ENCODE peak calls at places on chromosomes 4 and X, in six cellular contexts. L is SJSA1, I is HL-60, D is mammary epithelial cell, N is heart left ventricle, C is endodermal cell. F is an unnamed sample. For H3K27me3, the result is how much of the 10 kb centered on the place peaks cover.

GRCh38 chr4:25993564-25994185 is 79.7 kb downstream of the SMIM20 start:
- DNase-seq in L (no peak), I (no peak), D (no peak), N (peak), C (peak), F (no peak)

GRCh38 chrX:109709129-109709631 is 23.9 kb downstream of the ACSL4 start:
- DNase-seq in L (no peak), I (peak), D (peak), N (no peak), C (no peak), F (no peak)

GRCh38 chrX:154730271-154730883 is 20.5 kb downstream of the GAB3 start:
- DNase-seq in L (no peak), I (no peak), D (no peak), N (peak), C (no peak), F (no peak)

GRCh38 chrX:110588164-110588563 is 207.5 kb downstream of the CHRDL1 start:
- DNase-seq in L (no peak), I (no peak), D (no peak), N (no peak), C (no peak), F (no peak)

GRCh38 chrX:7570432-7571009 is 272.4 kb upstream of the VCX start:
- DNase-seq in L (no peak), I (no peak), D (no peak), N (no peak), C (no peak), F (no peak)

GRCh38 chrX:103170216-103170615 is 44.7 kb upstream of the BEX4 start:
- DNase-seq in L (no peak), I (no peak), D (peak), N (no peak), C (no peak), F (no peak)

GRCh38 chr4:153748378-153748777 is 11.4 kb downstream of the RNF175 start:
- DNase-seq in L (no peak), I (no peak), D (peak), N (no peak), C (peak), F (no peak)

GRCh38 chr4:24260922-24261581 is 323.3 kb downstream of the DHX15 start:
- DNase-seq in L (no peak), I (no peak), D (no peak), N (no peak), C (no peak), F (no peak)

GRCh38 chr4:1177274-1178141 is 5.1 kb upstream of the SPON2 start:
- DNase-seq in L (no peak), I (no peak), D (peak), N (peak), C (no peak), F (no peak)

GRCh38 chr4:110211007-110211769 is 12.8 kb upstream of the ELOVL6 start:
- DNase-seq in L (no peak), I (no peak), D (peak), N (no peak), C (no peak), F (no peak)

GRCh38 chr4:94621491-94622080 is 136.2 kb upstream of the BMPR1B start:
- DNase-seq in L (no peak), I (peak), D (peak), N (no peak), C (no peak), F (no peak)

GRCh38 chrX:45712067-45712466 is 511.4 kb upstream of the DIPK2B start:
- DNase-seq in L (no peak), I (no peak), D (peak), N (no peak), C (no peak), F (no peak)

GRCh38 chrX:45714864-45715263 is 514.2 kb upstream of the DIPK2B start:
- DNase-seq in L (no peak), I (peak), D (peak), N (no peak), C (no peak), F (no peak)

GRCh38 chrX:45709381-45709780 is 508.7 kb upstream of the DIPK2B start:
- DNase-seq in L (no peak), I (no peak), D (peak), N (no peak), C (no peak), F (no peak)

GRCh38 chrX:45711231-45711630 is 510.6 kb upstream of the DIPK2B start:
- DNase-seq in L (peak), I (no peak), D (peak), N (no peak), C (no peak), F (no peak)

GRCh38 chrX:45710081-45710801 is 509.6 kb upstream of the DIPK2B start:
- DNase-seq in L (peak), I (no peak), D (peak), N (no peak), C (no peak), F (no peak)
- H3K27ac ChIP-seq in L (peak), I (no peak), D (peak), N (no peak), C (no peak), F (no peak)

DNA sequence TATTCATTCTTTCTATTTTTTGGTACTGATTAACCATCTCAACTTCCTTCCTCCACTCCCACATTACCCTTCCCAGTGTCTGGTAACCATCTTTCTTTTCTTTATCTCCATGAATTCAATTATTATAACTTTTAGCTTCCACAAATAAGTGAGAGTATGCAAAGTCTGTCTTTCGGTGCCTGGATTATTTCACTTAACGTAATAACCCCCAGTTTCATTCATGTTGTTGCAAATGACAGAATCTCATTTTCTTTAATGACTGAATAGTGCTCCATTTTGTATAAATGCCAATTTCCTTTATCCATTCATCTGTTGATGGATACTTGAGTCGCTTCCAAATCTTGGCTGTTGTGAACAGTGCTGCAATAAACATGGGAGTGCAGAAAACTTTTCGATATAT is 940.4 kb downstream of the GLUD2 start:
- DNase-seq in L (no peak), I (no peak), D (no peak), N (no peak), C (no peak), F (no peak)
- H3K27me3 ChIP-seq in L (under half), I (under half), D (under half), N (under half), C (under half), F (under half)

DNA sequence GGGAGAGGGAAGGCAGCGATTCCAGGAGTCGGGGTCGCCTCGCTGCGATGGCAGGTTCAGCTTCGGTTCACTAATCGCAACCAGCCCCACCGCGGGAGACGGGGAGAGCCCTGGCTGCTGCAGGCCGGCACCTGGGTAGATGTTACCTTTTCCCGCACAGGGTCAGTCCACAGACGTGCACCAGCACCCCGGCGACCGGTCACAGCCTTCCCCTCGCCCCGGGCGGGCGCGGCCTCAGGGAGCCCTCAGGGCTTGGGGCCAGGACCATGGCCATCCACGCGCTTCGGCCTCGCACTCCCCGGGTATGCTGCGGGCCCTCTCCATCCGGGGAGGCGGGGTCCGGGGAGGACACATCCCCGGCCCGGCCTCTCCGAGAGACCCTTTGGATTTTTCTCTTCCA is 26.1 kb upstream of the EXOC1L start:
- DNase-seq in L (no peak), I (no peak), D (no peak), N (no peak), C (no peak), F (no peak)
- H3K4me3 ChIP-seq in L (no peak), I (no peak), D (no peak), N (peak), C (no peak), F (no peak)

DNA sequence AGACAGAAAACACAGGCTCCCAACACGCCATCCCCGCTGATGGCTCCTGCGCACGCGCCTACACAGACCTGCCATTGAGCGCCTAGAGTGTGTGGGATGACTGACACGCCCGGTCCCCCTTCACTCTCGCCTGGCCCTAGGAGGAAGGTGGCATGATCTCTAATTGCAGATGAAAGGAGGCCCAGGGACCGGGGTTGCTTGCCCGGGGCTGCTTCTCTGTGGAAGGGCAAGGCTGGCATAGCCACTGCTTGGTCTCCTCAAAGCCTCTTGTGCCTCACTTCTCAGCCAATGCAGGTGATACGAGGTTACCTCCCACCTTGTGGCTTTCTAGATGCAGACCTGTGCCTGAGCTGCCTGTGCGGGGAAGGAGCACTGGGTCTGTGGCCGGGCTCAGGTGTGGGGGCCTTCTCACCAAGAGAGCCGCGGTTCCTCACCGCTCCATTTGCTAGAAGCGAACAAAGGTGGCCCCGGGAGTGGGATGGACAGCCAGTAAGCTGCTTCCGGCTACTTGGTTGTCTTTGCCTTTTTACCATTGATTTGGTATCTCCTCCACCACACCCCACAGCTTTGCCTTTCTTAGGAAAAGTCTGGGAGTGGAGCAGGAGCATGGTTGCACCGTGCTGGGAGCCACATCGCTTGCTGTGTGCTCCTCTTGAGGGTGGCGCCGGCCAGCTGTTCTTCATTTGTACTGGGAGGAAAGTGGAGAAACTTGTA is 47.0 kb downstream of the TBC1D14 start:
- DNase-seq in L (no peak), I (no peak), D (no peak), N (peak), C (peak), F (no peak)
- H3K27ac ChIP-seq in L (no peak), I (no peak), D (no peak), N (no peak), C (no peak), F (no peak)

GRCh38 chrX:68417651-68418050 is 15.6 kb downstream of the OPHN1 start:
- DNase-seq in L (no peak), I (no peak), D (no peak), N (no peak), C (no peak), F (no peak)
- H3K27me3 ChIP-seq in L (under half), I (under half), D (under half), N (under half), C (under half), F (under half)

DNA sequence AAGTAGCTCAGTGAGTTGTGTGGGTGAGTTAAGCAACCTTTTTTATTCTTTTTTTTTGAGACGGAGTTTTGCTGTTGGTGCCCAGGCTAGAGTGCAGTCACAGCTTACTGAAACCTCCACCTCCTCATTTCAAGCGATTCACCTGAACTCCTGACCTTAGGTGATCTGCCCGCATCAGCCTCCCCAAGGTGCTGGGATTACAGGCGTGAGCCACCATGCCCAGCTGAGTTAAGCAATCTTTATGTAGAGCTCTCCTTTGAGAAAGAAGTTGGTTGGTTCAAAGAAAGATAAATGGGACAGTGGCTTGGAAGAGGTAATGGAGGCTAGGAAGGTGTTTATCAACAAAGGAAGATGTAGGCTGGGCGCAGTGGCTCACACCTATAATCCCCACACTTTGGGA is 3.2 kb downstream of the MSMO1 start:
- DNase-seq in L (no peak), I (no peak), D (no peak), N (no peak), C (peak), F (no peak)
- H3K4me3 ChIP-seq in L (no peak), I (peak), D (peak), N (no peak), C (peak), F (peak)

GRCh38 chr4:155107059-155107458 is 101.4 kb upstream of the NPY2R start:
- DNase-seq in L (no peak), I (no peak), D (no peak), N (no peak), C (no peak), F (no peak)

GRCh38 chr4:155106629-155107028 is 101.8 kb upstream of the NPY2R start:
- DNase-seq in L (no peak), I (no peak), D (no peak), N (no peak), C (no peak), F (no peak)
- H3K27ac ChIP-seq in L (no peak), I (no peak), D (no peak), N (no peak), C (no peak), F (no peak)